ENCODE peak calls at places on chromosomes 2 and 18, in ten cellular contexts. J, U, V, B, T, E, I, S, H and A are unnamed samples.

GRCh38 chr2:172090947-172091625 is 5.8 kb downstream of the DLX1 start:
- DNase-seq in V (no peak), J (no peak), S (no peak), B (no peak), T (no peak), H (no peak), U (no peak), I (peak; percentile 60), E (no peak), A (no peak)

GRCh38 chr2:46067501-46068292 is 229.5 kb upstream of the EPAS1 start:
- DNase-seq in J (no peak), S (peak; percentile 64), I (peak; percentile 2), V (no peak), B (no peak), H (no peak), U (no peak), T (no peak), E (no peak), A (no peak)

GRCh38 chr2:203688798-203689197 is 17.6 kb upstream of the CD28 start:
- DNase-seq in U (no peak), V (peak; percentile 75), H (peak; percentile 83), I (peak; percentile 58), E (no peak), S (no peak), B (no peak), J (no peak), T (no peak), A (no peak)

GRCh38 chr2:36438454-36438977 is 82.9 kb downstream of the CRIM1 start:
- DNase-seq in B (no peak), T (no peak), J (no peak), U (no peak), I (no peak), E (no peak), V (no peak), S (peak; percentile 93), H (no peak), A (no peak)

GRCh38 chr18:42192251-42193248 is 237.5 kb downstream of the PIK3C3 start:
- DNase-seq in H (no peak), U (no peak), T (no peak), S (peak; percentile 60), J (no peak), B (no peak), I (no peak), E (no peak), V (no peak), A (no peak)

GRCh38 chr2:74577448-74577847 is 22.9 kb downstream of the DOK1 start:
- DNase-seq in I (no peak), B (no peak), V (no peak), E (no peak), U (no peak), S (no peak), T (no peak), H (no peak), J (no peak), A (no peak)

GRCh38 chr18:78542204-78542603 is 437.4 kb upstream of the SALL3 start:
- DNase-seq in J (peak; percentile 90), B (peak; percentile 94), E (peak; percentile 80), T (no peak), H (no peak), U (no peak), S (no peak), V (no peak), I (no peak), A (peak; percentile 74)

GRCh38 chr2:18626256-18626668 is 36.9 kb upstream of the NT5C1B start:
- DNase-seq in S (peak; percentile 84), T (no peak), J (no peak), E (no peak), H (no peak), B (no peak), V (no peak), I (no peak), U (no peak), A (no peak)

GRCh38 chr2:119996148-119996547 is 16.7 kb upstream of the EPB41L5 start:
- DNase-seq in H (no peak), I (no peak), S (no peak), V (no peak), E (no peak), U (no peak), B (no peak), T (no peak), J (no peak), A (no peak)

GRCh38 chr2:11169333-11169732 is 14.1 kb downstream of the SLC66A3 start:
- DNase-seq in S (no peak), H (no peak), J (no peak), T (no peak), U (no peak), I (no peak), B (peak; percentile 42), E (no peak), V (no peak), A (no peak)

GRCh38 chr18:36350211-36350610 is 52.7 kb downstream of the FHOD3 start:
- DNase-seq in H (peak; percentile 68), U (no peak), B (no peak), S (no peak), I (no peak), J (no peak), V (no peak), E (no peak), T (no peak), A (no peak)

GRCh38 chr2:131104487-131105155 is 515 bp upstream of the PLEKHB2 start:
- DNase-seq in E (peak; percentile 93), J (peak; percentile 77), V (no peak), U (no peak), I (no peak), S (peak; percentile 46), H (peak; percentile 88), B (peak; percentile 49), T (peak; percentile 69), A (peak; percentile 79)

GRCh38 chr18:72541871-72542690 is 2.1 kb downstream of the CBLN2 start:
- DNase-seq in V (no peak), J (no peak), I (peak; percentile 90), E (no peak), B (no peak), S (no peak), T (no peak), H (peak; percentile 39), U (no peak), A (no peak)

GRCh38 chr2:160736629-160737028 is 243.0 kb upstream of the RBMS1 start:
- DNase-seq in H (no peak), S (peak; percentile 78), I (no peak), E (no peak), J (no peak), U (no peak), V (no peak), B (no peak), T (no peak), A (no peak)
- H3K27ac ChIP-seq in H (no peak overlapping the region), S (peak overlapping the region; percentile 40), I (peak overlapping the region; percentile 69), E (no peak overlapping the region), J (no peak overlapping the region), U (no peak overlapping the region), V (no peak overlapping the region), B (no peak overlapping the region), T (no peak overlapping the region), A (no peak overlapping the region)

DNA sequence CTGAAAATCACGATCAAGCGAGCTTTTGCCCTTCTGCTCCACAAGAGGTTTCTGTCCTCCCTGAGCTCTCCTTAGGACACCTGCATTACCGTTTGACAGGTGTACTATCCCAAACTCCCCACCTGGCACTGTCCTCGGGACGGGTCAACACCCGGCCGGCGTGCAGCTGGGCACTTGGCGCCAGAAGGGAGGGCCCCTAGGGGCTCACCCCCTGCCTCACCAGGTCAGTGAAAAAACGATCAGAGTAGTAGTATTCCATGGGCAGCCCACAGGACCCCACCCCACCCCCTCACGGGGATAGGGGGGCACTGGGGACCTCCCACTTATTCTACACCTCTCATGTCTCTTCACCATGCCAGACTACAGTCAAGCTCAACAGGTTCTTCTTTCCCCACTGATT is 117.6 kb upstream of the ANKRD30BL start:
- DNase-seq in S (no peak), T (no peak), E (no peak), I (peak; percentile 20), V (no peak), U (no peak), H (no peak), B (no peak), J (no peak), A (no peak)
- TF ChIP-seq CTCF in S (no peak), T (no peak), E (no peak), I (no peak), V (no peak), U (no peak), H (no peak), B (no peak), J (no peak), A (no peak)

GRCh38 chr2:201515573-201516246 is 64.2 kb downstream of the STRADB start:
- DNase-seq in T (no peak), B (no peak), U (no peak), H (no peak), E (no peak), S (no peak), I (no peak), V (no peak), J (no peak), A (no peak)
- H3K27me3 ChIP-seq in T (peaks cover 7% of the 10 kb centered on the region), B (no peaks in the 10 kb centered on the region), U (no peaks in the 10 kb centered on the region), H (no peaks in the 10 kb centered on the region), E (no peaks in the 10 kb centered on the region), S (peaks cover 5% of the 10 kb centered on the region), I (no peaks in the 10 kb centered on the region), V (no peaks in the 10 kb centered on the region), J (no peaks in the 10 kb centered on the region), A (no peaks in the 10 kb centered on the region)

DNA sequence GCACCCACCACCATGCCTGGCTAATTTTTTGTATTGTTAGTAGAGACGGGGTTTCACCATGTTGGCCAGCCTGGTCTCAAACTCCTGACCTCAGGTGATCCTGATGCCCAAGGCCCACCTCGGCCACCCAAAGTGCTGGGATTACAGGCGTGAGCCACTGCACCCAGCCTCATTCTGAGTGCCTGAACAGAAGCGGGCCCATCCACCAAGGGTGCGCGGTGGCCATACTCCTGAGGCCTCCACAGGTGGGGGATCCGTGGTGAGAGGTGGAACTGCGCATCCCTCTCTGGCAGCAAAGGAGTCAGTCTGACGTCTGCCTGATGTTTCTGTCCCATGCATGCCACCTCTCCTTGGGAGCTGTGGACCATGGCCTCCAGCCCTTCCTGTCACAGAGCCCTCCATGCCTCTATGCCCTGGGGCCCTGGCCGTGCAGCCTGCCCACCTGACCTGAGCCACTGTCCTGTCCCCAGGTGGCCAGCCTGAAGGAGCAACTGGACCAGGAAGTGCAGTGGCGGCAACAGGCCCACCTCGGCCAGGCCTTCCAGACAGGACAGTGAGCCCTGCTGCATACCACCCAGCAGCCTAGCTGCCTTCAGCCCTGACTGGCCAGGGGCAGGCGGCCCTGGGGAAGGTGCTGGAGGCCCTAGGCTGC is 7.6 kb upstream of the SNED1 start:
- DNase-seq in E (peak; percentile 63), H (peak; percentile 56), T (peak; percentile 55), V (no peak), S (no peak), J (no peak), U (no peak), B (peak; percentile 24), I (peak; percentile 41), A (no peak)
- H3K27ac ChIP-seq in E (peak overlapping the region; percentile 57), H (peak overlapping the region; percentile 85), T (no peak overlapping the region), V (peak overlapping the region; percentile 74), S (no peak overlapping the region), J (no peak overlapping the region), U (no peak overlapping the region), B (peak overlapping the region; percentile 82), I (no peak overlapping the region), A (peak overlapping the region; percentile 78)